ENCODE peak calls at places on chromosomes 7 and 10, in five cellular contexts. One of them, this sample, is unnamed.

GRCh38 chr7:43856316-43856715 is 13.0 kb downstream of the MRPS24 start:
- DNase-seq in left ventricle myocardium inferior: no peak
- DNase-seq in heart left ventricle: no peak
- DNase-seq in tibial artery: no peak
- DNase-seq in aorta: no peak
- DNase-seq in this sample: no peak

GRCh38 chr10:50561816-50562215 is 61.9 kb downstream of the SGMS1 start:
- DNase-seq in left ventricle myocardium inferior: no peak
- DNase-seq in heart left ventricle: no peak
- DNase-seq in tibial artery: no peak
- DNase-seq in aorta: no peak
- DNase-seq in this sample: no peak

GRCh38 chr7:135186841-135187253 is 16.3 kb upstream of the CYREN start:
- DNase-seq in left ventricle myocardium inferior: no peak
- DNase-seq in heart left ventricle: no peak
- DNase-seq in tibial artery: peak; percentile 43
- DNase-seq in aorta: peak; percentile 67
- DNase-seq in this sample: no peak

GRCh38 chr7:115980175-115980574 is 50.4 kb downstream of the TFEC start:
- DNase-seq in left ventricle myocardium inferior: no peak
- DNase-seq in heart left ventricle: no peak
- DNase-seq in tibial artery: no peak
- DNase-seq in aorta: no peak
- DNase-seq in this sample: no peak

GRCh38 chr10:85124592-85124991 is 796.2 kb downstream of the CCSER2 start:
- DNase-seq in left ventricle myocardium inferior: no peak
- DNase-seq in heart left ventricle: no peak
- DNase-seq in tibial artery: no peak
- DNase-seq in aorta: no peak
- DNase-seq in this sample: no peak

GRCh38 chr7:6647080-6647479 is 10.0 kb downstream of the ZNF316 start:
- DNase-seq in left ventricle myocardium inferior: no peak
- DNase-seq in heart left ventricle: peak; percentile 25
- DNase-seq in tibial artery: no peak
- DNase-seq in aorta: no peak
- DNase-seq in this sample: no peak

GRCh38 chr10:113648478-113648877 is 15.4 kb downstream of the NRAP start:
- DNase-seq in left ventricle myocardium inferior: peak; percentile 33
- DNase-seq in heart left ventricle: peak; percentile 64
- DNase-seq in tibial artery: no peak
- DNase-seq in aorta: no peak
- DNase-seq in this sample: no peak

GRCh38 chr10:48523820-48524758 is 80.8 kb downstream of the ARHGAP22 start:
- DNase-seq in left ventricle myocardium inferior: no peak
- DNase-seq in heart left ventricle: no peak
- DNase-seq in tibial artery: peak; percentile 27
- DNase-seq in aorta: no peak
- DNase-seq in this sample: no peak

GRCh38 chr10:131179386-131179785 is 132.1 kb downstream of the TCERG1L start:
- DNase-seq in left ventricle myocardium inferior: no peak
- DNase-seq in heart left ventricle: no peak
- DNase-seq in tibial artery: peak; percentile 40
- DNase-seq in aorta: no peak
- DNase-seq in this sample: no peak

GRCh38 chr7:110637252-110637651 is 453.7 kb upstream of the LRRN3 start:
- DNase-seq in left ventricle myocardium inferior: no peak
- DNase-seq in heart left ventricle: no peak
- DNase-seq in tibial artery: no peak
- DNase-seq in aorta: no peak
- DNase-seq in this sample: no peak

GRCh38 chr10:104304346-104304745 is 33.9 kb downstream of the ITPRIP start:
- DNase-seq in left ventricle myocardium inferior: no peak
- DNase-seq in heart left ventricle: no peak
- DNase-seq in tibial artery: no peak
- DNase-seq in aorta: no peak
- DNase-seq in this sample: no peak
- H3K4me1 ChIP-seq in left ventricle myocardium inferior: peaks cover 100% of the 10 kb centered on the region
- H3K4me1 ChIP-seq in heart left ventricle: peaks cover 68% of the 10 kb centered on the region
- H3K4me1 ChIP-seq in tibial artery: peaks cover 7% of the 10 kb centered on the region
- H3K4me1 ChIP-seq in aorta: no peaks in the 10 kb centered on the region
- H3K4me1 ChIP-seq in this sample: peaks cover 15% of the 10 kb centered on the region

GRCh38 chr7:36276428-36277246 is 113.0 kb upstream of the ANLN start:
- DNase-seq in left ventricle myocardium inferior: no peak
- DNase-seq in heart left ventricle: no peak
- DNase-seq in tibial artery: peak; percentile 13
- DNase-seq in aorta: no peak
- DNase-seq in this sample: peak; percentile 34
- H3K4me1 ChIP-seq in left ventricle myocardium inferior: peaks cover 91% of the 10 kb centered on the region
- H3K4me1 ChIP-seq in heart left ventricle: peaks cover 27% of the 10 kb centered on the region
- H3K4me1 ChIP-seq in tibial artery: no peaks in the 10 kb centered on the region
- H3K4me1 ChIP-seq in aorta: peaks cover 17% of the 10 kb centered on the region
- H3K4me1 ChIP-seq in this sample: peaks cover 64% of the 10 kb centered on the region

DNA sequence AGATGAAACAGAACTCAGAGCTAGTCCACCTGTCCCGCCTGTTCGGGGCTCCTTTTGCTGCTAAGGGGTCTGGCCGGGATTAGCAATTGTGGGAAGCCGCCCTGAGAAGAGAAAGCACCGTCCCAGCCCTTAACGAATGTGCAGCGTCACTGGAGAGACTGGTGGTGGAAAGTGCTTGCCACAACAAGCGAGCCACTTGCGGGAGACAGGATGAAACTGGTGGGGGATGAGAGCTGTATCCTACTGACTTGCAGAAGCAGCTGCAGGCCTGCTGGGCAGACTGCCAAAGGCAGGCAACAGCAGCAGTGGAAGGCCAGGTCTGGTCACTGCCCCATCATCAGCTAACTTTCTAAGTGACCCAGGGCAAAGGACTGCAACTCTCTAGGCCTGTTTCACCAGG is 95.4 kb downstream of the FAM53B start:
- DNase-seq in left ventricle myocardium inferior: peak; percentile 74
- DNase-seq in heart left ventricle: peak; percentile 87
- DNase-seq in tibial artery: no peak
- DNase-seq in aorta: no peak
- DNase-seq in this sample: no peak
- H3K4me1 ChIP-seq in left ventricle myocardium inferior: peaks cover 100% of the 10 kb centered on the region
- H3K4me1 ChIP-seq in heart left ventricle: peaks cover 85% of the 10 kb centered on the region
- H3K4me1 ChIP-seq in tibial artery: no peaks in the 10 kb centered on the region
- H3K4me1 ChIP-seq in aorta: no peaks in the 10 kb centered on the region
- H3K4me1 ChIP-seq in this sample: peaks cover 16% of the 10 kb centered on the region

DNA sequence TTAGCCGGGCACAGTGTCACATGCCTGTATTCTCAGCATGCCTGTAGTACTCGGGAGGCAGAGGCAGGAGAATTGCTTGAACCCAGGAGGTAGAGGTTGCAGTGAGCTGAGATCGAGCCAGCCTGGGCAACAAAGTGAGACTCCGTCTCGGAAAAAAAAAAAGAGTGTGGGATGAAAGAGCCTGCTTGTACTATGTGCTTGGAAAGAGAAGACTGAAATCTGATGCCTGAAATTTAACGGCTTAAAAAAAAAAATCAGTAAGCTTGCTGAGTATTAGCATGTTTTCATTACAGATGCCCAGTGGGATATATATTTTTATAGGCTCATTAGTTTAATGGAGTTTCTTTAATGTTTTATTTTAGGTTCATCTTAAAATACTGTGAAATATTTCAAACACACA is 4.2 kb downstream of the NT5C2 start:
- DNase-seq in left ventricle myocardium inferior: no peak
- DNase-seq in heart left ventricle: no peak
- DNase-seq in tibial artery: no peak
- DNase-seq in aorta: no peak
- DNase-seq in this sample: no peak
- H3K4me1 ChIP-seq in left ventricle myocardium inferior: peaks cover 97% of the 10 kb centered on the region
- H3K4me1 ChIP-seq in heart left ventricle: peaks cover 29% of the 10 kb centered on the region
- H3K4me1 ChIP-seq in tibial artery: no peaks in the 10 kb centered on the region
- H3K4me1 ChIP-seq in aorta: no peaks in the 10 kb centered on the region
- H3K4me1 ChIP-seq in this sample: peaks cover 61% of the 10 kb centered on the region